ENCODE peak calls at places on chromosomes 5 and 9, in eight cellular contexts. H, T, Y, X, L, E, J and K are unnamed samples.

GRCh38 chr5:115557667-115558387 is 13.3 kb upstream of the FEM1C start:
- DNase-seq in J (no peak), H (no peak), Y (no peak), X (no peak), L (no peak), T (no peak), E (no peak), K (no peak)

GRCh38 chr9:136159851-136160250 is 41.2 kb upstream of the TMEM250 start:
- DNase-seq in L (no peak), T (no peak), H (no peak), X (no peak), Y (no peak), E (no peak), J (no peak), K (no peak)

GRCh38 chr5:154783774-154784460 is 28.7 kb downstream of the LARP1 start:
- DNase-seq in J (no peak), E (no peak), X (no peak), H (no peak), Y (no peak), T (no peak), L (no peak), K (no peak)

GRCh38 chr9:137044502-137045177 is 1.3 kb downstream of the NPDC1 start:
- DNase-seq in J (peak), X (peak), H (no peak), Y (no peak), E (peak), L (no peak), T (no peak), K (no peak)

GRCh38 chr9:134604834-134605233 is 36.8 kb upstream of the COL5A1 start:
- DNase-seq in Y (peak), H (no peak), L (no peak), J (no peak), X (no peak), T (no peak), E (no peak), K (no peak)

GRCh38 chr9:72557549-72557948 is 36.1 kb downstream of the TMC1 start:
- DNase-seq in J (no peak), X (peak), L (no peak), Y (no peak), E (peak), T (peak), H (peak), K (no peak)

GRCh38 chr5:43066799-43067741 is 27.0 kb upstream of the ANXA2R start:
- DNase-seq in T (peak), L (peak), E (peak), Y (peak), X (peak), H (peak), J (peak), K (peak)

GRCh38 chr9:98807070-98807810 is at the start of gene GALNT12:
- DNase-seq in Y (peak), H (peak), T (peak), L (peak), E (no peak), J (peak), X (peak), K (peak)

GRCh38 chr5:61823796-61824195 is 482.2 kb upstream of the KIF2A start:
- DNase-seq in H (no peak), Y (no peak), J (no peak), L (peak), X (no peak), T (no peak), E (no peak), K (no peak)

GRCh38 chr5:173016069-173016455 is 32.5 kb downstream of the ATP6V0E1 start:
- DNase-seq in X (no peak), L (no peak), H (no peak), J (no peak), Y (peak), E (no peak), T (no peak), K (no peak)